ENCODE peak calls at places on chromosome 7, in seven cellular contexts. O, S, I, B, H, A and Q are unnamed samples.

GRCh38 chr7:25777969-25778767 is 373.8 kb upstream of the NFE2L3 start:
- DNase-seq in O (no peak), S (no peak), I (no peak), B (no peak), H (no peak), A (peak), Q (no peak)

GRCh38 chr7:140623995-140624902 is 16.4 kb downstream of the DENND2A start:
- DNase-seq in O (no peak), S (no peak), I (no peak), B (no peak), H (no peak), A (no peak), Q (no peak)

GRCh38 chr7:107070710-107071109 is 26.2 kb downstream of the PRKAR2B start:
- DNase-seq in O (no peak), S (no peak), I (no peak), B (no peak), H (no peak), A (no peak), Q (no peak)

GRCh38 chr7:15828881-15829280 is 142.4 kb upstream of the MEOX2 start:
- DNase-seq in O (no peak), S (no peak), I (no peak), B (no peak), H (no peak), A (no peak), Q (no peak)

GRCh38 chr7:105444342-105444938 is 55.7 kb upstream of the SRPK2 start:
- DNase-seq in O (no peak), S (peak), I (no peak), B (no peak), H (no peak), A (no peak), Q (no peak)

GRCh38 chr7:134943785-134944400 is 42.4 kb upstream of the AGBL3 start:
- DNase-seq in O (no peak), S (no peak), I (no peak), B (no peak), H (no peak), A (peak), Q (peak)

GRCh38 chr7:2109936-2110585 is 122.7 kb downstream of the MAD1L1 start:
- DNase-seq in O (peak), S (peak), I (no peak), B (no peak), H (peak), A (no peak), Q (no peak)

GRCh38 chr7:117395743-117396142 is 31.6 kb downstream of the ASZ1 start:
- DNase-seq in O (no peak), S (no peak), I (no peak), B (no peak), H (no peak), A (no peak), Q (no peak)

GRCh38 chr7:6299774-6300173 is 27.4 kb upstream of the CYTH3 start:
- DNase-seq in O (no peak), S (no peak), I (no peak), B (no peak), H (no peak), A (no peak), Q (no peak)

GRCh38 chr7:28179081-28180030 is 1.2 kb downstream of the JAZF1 start:
- DNase-seq in O (no peak), S (peak), I (peak), B (peak), H (peak), A (no peak), Q (peak)

GRCh38 chr7:144057954-144058353 is 9.2 kb downstream of the OR2A5 start:
- DNase-seq in O (no peak), S (no peak), I (no peak), B (no peak), H (no peak), A (no peak), Q (no peak)

GRCh38 chr7:145848691-145849090 is 267.9 kb upstream of the CNTNAP2 start:
- DNase-seq in O (no peak), S (no peak), I (no peak), B (no peak), H (no peak), A (no peak), Q (peak)